ENCODE peak calls at places on chromosomes 2 and 18, in nine cellular contexts. F is ovary, C is stomach, S is heart right ventricle, B is tibial nerve, G is psoas muscle, E is spleen, H is neural progenitor cell, W is PC-9. R is an unnamed sample.
A peak's percentile ranks its signal among the peaks of the same experiment; 100 is the strongest.

GRCh38 chr2:146874260-146874658 is 970.6 kb upstream of the ACVR2A start:
- DNase-seq in C (peak; percentile 36), G (no peak), H (no peak), B (no peak), S (no peak), W (peak; percentile 61), E (no peak), F (no peak), R (no peak)

GRCh38 chr2:204913312-204913711 is 368.0 kb downstream of the PARD3B start:
- DNase-seq in W (no peak), B (no peak), G (no peak), H (no peak), E (no peak), S (no peak), F (no peak), C (no peak), R (no peak)

GRCh38 chr2:182064024-182064880 is 78.6 kb downstream of the PPP1R1C start:
- DNase-seq in C (no peak), F (no peak), E (no peak), W (no peak), H (no peak), B (no peak), G (peak; percentile 49), S (peak; percentile 22), R (no peak)

GRCh38 chr2:9401059-9401547 is 22.2 kb downstream of the ITGB1BP1 start:
- DNase-seq in E (peak; percentile 45), C (no peak), G (no peak), H (no peak), B (no peak), F (no peak), S (no peak), W (no peak), R (peak; percentile 46)

GRCh38 chr2:33216508-33217182 is 259.8 kb upstream of the RASGRP3 start:
- DNase-seq in H (no peak), S (peak; percentile 59), B (peak; percentile 38), F (peak; percentile 80), C (peak; percentile 85), G (peak; percentile 70), W (no peak), E (no peak), R (no peak)

GRCh38 chr2:241273552-241273988 is 41.9 kb downstream of the HDLBP start:
- DNase-seq in E (no peak), F (no peak), H (peak; percentile 4), S (no peak), W (no peak), G (no peak), C (peak; percentile 17), B (no peak), R (peak; percentile 60)

GRCh38 chr2:64915510-64915900 is 73.7 kb upstream of the SLC1A4 start:
- DNase-seq in C (no peak), G (no peak), W (no peak), B (no peak), H (no peak), F (no peak), S (no peak), E (no peak), R (no peak)

GRCh38 chr2:119252186-119253113 is 28.8 kb downstream of the STEAP3 start:
- DNase-seq in G (no peak), B (no peak), W (peak; percentile 99), F (no peak), C (no peak), E (no peak), H (no peak), S (no peak), R (peak; percentile 41)

GRCh38 chr2:117948585-117948984 is 65.3 kb downstream of the CCDC93 start:
- DNase-seq in W (no peak), G (no peak), C (no peak), F (no peak), B (no peak), S (no peak), E (no peak), H (peak; percentile 66), R (no peak)

GRCh38 chr2:234241656-234242445 is 191.3 kb downstream of the SPP2 start:
- DNase-seq in C (no peak), F (no peak), G (no peak), W (peak; percentile 95), E (no peak), B (no peak), H (peak; percentile 37), S (no peak), R (no peak)

GRCh38 chr2:215277942-215278341 is 33.9 kb upstream of the ATIC start:
- DNase-seq in G (no peak), S (no peak), H (no peak), C (no peak), B (no peak), F (no peak), E (no peak), W (peak; percentile 75), R (no peak)

GRCh38 chr2:195763866-195764265 is 106.8 kb downstream of the SLC39A10 start:
- DNase-seq in G (no peak), S (no peak), H (no peak), E (no peak), W (no peak), F (no peak), C (no peak), B (no peak), R (no peak)

GRCh38 chr2:106990307-106990706 is 104.3 kb upstream of the ST6GAL2 start:
- DNase-seq in H (no peak), S (no peak), B (no peak), E (no peak), C (no peak), F (no peak), W (no peak), G (no peak), R (no peak)

GRCh38 chr2:27261926-27262298 is 935 bp downstream of the SLC30A3 start:
- DNase-seq in C (no peak), W (no peak), E (no peak), B (no peak), S (no peak), H (peak; percentile 54), F (no peak), G (no peak), R (peak; percentile 58)

GRCh38 chr18:56445422-56445821 is 193.0 kb downstream of the TXNL1 start:
- DNase-seq in W (no peak), G (no peak), H (no peak), B (no peak), F (no peak), E (no peak), C (no peak), S (no peak), R (no peak)

GRCh38 chr18:54233228-54233625 is 8.8 kb upstream of the MBD2 start:
- DNase-seq in H (no peak), E (no peak), W (peak; percentile 44), S (no peak), C (no peak), F (no peak), G (no peak), B (no peak), R (no peak)

DNA sequence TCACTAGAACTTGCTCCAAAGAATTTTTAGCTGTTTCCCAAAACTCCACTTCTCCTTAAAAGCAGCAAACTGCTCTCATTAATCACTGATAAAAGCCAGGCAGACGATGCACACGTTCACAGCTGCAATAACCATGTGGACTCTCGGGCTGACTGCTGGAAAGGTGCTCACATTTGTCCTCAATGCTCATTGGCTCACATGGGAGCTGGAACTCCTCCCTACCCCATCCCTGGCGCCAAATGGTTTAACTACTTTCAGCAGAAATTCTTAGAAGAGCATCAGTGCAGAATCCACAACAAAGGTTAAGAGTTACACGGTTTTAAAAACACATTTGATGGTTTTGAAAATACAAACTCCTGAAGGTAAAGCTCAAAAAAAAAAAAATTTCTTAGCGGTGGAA is 117.1 kb downstream of the NOL10 start:
- DNase-seq in H (no peak), C (no peak), W (no peak), E (no peak), S (no peak), G (no peak), B (no peak), F (no peak), R (no peak)
- H3K4me1 ChIP-seq in H (peaks cover 16% of the 10 kb centered on the region), C (no peaks in the 10 kb centered on the region), W (peaks cover 22% of the 10 kb centered on the region), E (no peaks in the 10 kb centered on the region), S (no peaks in the 10 kb centered on the region), G (no peaks in the 10 kb centered on the region), B (no peaks in the 10 kb centered on the region), F (no peaks in the 10 kb centered on the region), R (no peaks in the 10 kb centered on the region)

DNA sequence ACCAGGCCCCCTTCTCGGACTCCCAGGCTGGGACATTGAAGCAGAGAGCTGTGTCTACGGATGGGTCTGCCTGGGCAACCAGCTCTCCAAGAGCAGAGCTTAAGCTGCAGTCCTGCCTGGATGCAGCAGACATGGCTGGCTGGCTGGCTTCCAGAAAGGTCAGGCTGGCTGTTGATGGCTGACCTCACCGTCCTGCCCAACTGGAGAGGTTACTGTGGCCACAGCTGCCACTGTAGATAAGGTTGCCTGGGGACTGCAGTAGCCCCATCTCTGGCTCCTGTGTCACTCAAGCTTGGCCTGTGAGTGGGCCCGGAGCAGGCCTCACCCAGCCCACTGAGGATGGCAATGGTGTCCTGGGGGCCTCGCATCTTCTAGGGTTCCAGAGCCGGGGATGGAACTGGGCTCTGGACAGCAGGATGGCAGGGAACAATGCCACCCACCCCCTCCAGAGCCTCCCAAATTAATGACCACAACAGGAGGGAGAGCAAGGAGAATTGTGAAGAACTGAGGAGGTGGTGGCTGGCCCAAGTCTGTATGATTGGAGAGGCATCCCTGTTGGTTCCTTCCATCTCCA is 37.0 kb upstream of the FOSL2 start:
- DNase-seq in C (peak; percentile 92), W (no peak), E (peak; percentile 88), G (peak; percentile 83), S (peak; percentile 78), H (no peak), F (peak; percentile 74), B (peak; percentile 61), R (no peak)
- TF ChIP-seq CTCF in C (no peak), W (no peak), E (no peak), G (no peak), S (no peak), H (no peak), F (no peak), B (no peak), R (no peak)

GRCh38 chr2:174195253-174195652 is 53.1 kb downstream of the OLA1 start:
- DNase-seq in F (no peak), W (no peak), G (no peak), S (no peak), H (no peak), C (no peak), E (no peak), B (no peak), R (no peak)

DNA sequence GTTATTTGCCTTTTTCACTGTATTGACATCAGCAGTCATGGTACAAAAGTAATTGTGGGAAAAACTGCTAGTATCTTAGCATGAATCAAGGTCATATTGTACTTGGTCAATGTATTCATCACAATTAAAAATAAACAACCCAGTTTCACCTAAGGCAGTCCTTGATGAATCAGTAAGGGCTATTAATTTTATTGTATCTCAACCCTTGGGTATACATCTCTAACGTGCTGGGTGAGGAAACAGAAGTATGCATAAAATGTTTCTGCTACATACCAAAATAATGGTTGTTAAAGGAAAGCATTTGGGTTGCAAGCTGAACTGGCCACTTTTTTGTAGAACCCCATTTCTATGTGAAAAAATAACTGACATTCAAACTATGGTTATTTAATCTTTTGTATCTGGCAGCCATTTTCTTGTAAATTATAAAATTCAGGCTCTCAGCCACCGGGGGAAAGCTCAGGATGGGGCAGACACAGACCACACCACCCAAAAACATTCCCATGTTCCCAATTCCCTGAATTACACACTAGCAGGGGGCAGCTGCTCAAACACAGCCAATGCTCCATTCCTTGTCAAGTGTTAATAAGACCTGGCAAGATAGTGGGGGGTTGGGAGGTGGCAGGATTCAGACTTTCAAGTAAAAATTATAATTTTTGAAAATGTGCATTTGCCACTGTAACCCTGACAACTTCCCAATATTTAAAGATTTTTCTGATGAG is 49.3 kb downstream of the OLA1 start:
- DNase-seq in C (no peak), E (no peak), W (no peak), B (no peak), S (no peak), G (no peak), F (no peak), H (no peak), R (no peak)
- H3K4me1 ChIP-seq in C (no peaks in the 10 kb centered on the region), E (no peaks in the 10 kb centered on the region), W (no peaks in the 10 kb centered on the region), B (no peaks in the 10 kb centered on the region), S (no peaks in the 10 kb centered on the region), G (peaks cover 10% of the 10 kb centered on the region), F (no peaks in the 10 kb centered on the region), H (peaks cover 5% of the 10 kb centered on the region), R (peaks cover 10% of the 10 kb centered on the region)

GRCh38 chr2:44942304-44943030 is 965 bp downstream of the SIX3 start:
- DNase-seq in F (no peak), B (no peak), S (no peak), W (no peak), E (peak; percentile 76), H (peak; percentile 55), G (no peak), C (no peak), R (peak; percentile 56)
- TF ChIP-seq CTCF in F (no peak), B (no peak), S (no peak), W (no peak), E (no peak), H (no peak), G (no peak), C (no peak), R (no peak)

R was measured in endodermal cell.